ENCODE peak calls at places on chromosomes 7 and 10, in seven cellular contexts. N, U, D, B, Y, K and H are unnamed samples.
A peak's percentile ranks its signal among the peaks of the same experiment; 100 is the strongest.

GRCh38 chr7:156780724-156781455 is 112.1 kb downstream of the LMBR1 start:
- DNase-seq in N (no peak), U (no peak), D (no peak), B (no peak), Y (no peak), K (no peak), H (no peak)

GRCh38 chr7:19116121-19117080 is 1.0 kb downstream of the TWIST1 start:
- DNase-seq in N (no peak), U (peak; percentile 64), D (peak; percentile 42), B (no peak), Y (peak; percentile 37), K (peak; percentile 58), H (no peak)

GRCh38 chr7:134022512-134022911 is 104.6 kb upstream of the LRGUK start:
- DNase-seq in N (no peak), U (peak; percentile 1), D (peak; percentile 50), B (no peak), Y (no peak), K (peak; percentile 21), H (no peak)

GRCh38 chr10:102814873-102815661 is 22.1 kb downstream of the CYP17A1 start:
- DNase-seq in N (peak; percentile 54), U (peak; percentile 68), D (no peak), B (peak; percentile 90), Y (peak; percentile 78), K (peak; percentile 72), H (no peak)

GRCh38 chr10:119859422-119860258 is 13.0 kb downstream of the MCMBP start:
- DNase-seq in N (peak; percentile 62), U (peak; percentile 69), D (peak; percentile 27), B (peak; percentile 44), Y (peak; percentile 74), K (peak; percentile 42), H (no peak)

GRCh38 chr7:72265505-72265904 is 146.6 kb downstream of the CALN1 start:
- DNase-seq in N (no peak), U (no peak), D (no peak), B (no peak), Y (no peak), K (no peak), H (no peak)

GRCh38 chr10:13450078-13450477 is 78.7 kb downstream of the BEND7 start:
- DNase-seq in N (no peak), U (peak; percentile 90), D (peak; percentile 81), B (no peak), Y (no peak), K (peak; percentile 86), H (peak; percentile 26)

GRCh38 chr7:50068026-50068425 is 25.0 kb downstream of the ZPBP start:
- DNase-seq in N (no peak), U (peak; percentile 40), D (peak; percentile 47), B (peak; percentile 12), Y (no peak), K (peak; percentile 6), H (no peak)

GRCh38 chr10:12499587-12499986 is 150.2 kb downstream of the CAMK1D start:
- DNase-seq in N (no peak), U (no peak), D (no peak), B (no peak), Y (no peak), K (no peak), H (no peak)

GRCh38 chr7:32496052-32496813 is 944 bp downstream of the AVL9 start:
- DNase-seq in N (no peak), U (peak; percentile 36), D (peak; percentile 37), B (no peak), Y (peak; percentile 53), K (no peak), H (no peak)

GRCh38 chr10:123724747-123725146 is 58.6 kb downstream of the GPR26 start:
- DNase-seq in N (no peak), U (no peak), D (no peak), B (no peak), Y (no peak), K (no peak), H (no peak)

GRCh38 chr10:79132681-79133381 is 64.1 kb downstream of the ZMIZ1 start:
- DNase-seq in N (no peak), U (no peak), D (no peak), B (no peak), Y (no peak), K (no peak), H (no peak)

GRCh38 chr10:72319416-72320254 is 35.1 kb downstream of the DNAJB12 start:
- DNase-seq in N (peak; percentile 97), U (peak; percentile 96), D (peak; percentile 99), B (peak; percentile 86), Y (peak; percentile 98), K (peak; percentile 81), H (peak; percentile 100)

GRCh38 chr10:99784025-99784730 is 1.7 kb downstream of the ABCC2 start:
- DNase-seq in N (peak; percentile 33), U (peak; percentile 91), D (peak; percentile 25), B (peak; percentile 58), Y (peak; percentile 54), K (peak; percentile 86), H (no peak)

GRCh38 chr7:44286618-44287487 is 38.5 kb downstream of the CAMK2B start:
- DNase-seq in N (no peak), U (no peak), D (no peak), B (no peak), Y (no peak), K (no peak), H (no peak)

GRCh38 chr7:122362473-122362872 is 57.9 kb upstream of the FEZF1 start:
- DNase-seq in N (no peak), U (no peak), D (no peak), B (no peak), Y (no peak), K (no peak), H (no peak)

GRCh38 chr7:128921866-128922440 is 11.4 kb upstream of the KCP start:
- DNase-seq in N (no peak), U (no peak), D (no peak), B (no peak), Y (no peak), K (no peak), H (no peak)

GRCh38 chr10:121774813-121775212 is 153.0 kb downstream of the ATE1 start:
- DNase-seq in N (no peak), U (peak; percentile 20), D (no peak), B (no peak), Y (no peak), K (peak; percentile 29), H (no peak)

GRCh38 chr10:33337335-33337854 is 2.9 kb upstream of the NRP1 start:
- DNase-seq in N (peak; percentile 29), U (peak; percentile 75), D (no peak), B (no peak), Y (no peak), K (peak; percentile 86), H (no peak)

GRCh38 chr7:25596443-25596842 is 368.2 kb upstream of the NPVF start:
- DNase-seq in N (peak; percentile 34), U (no peak), D (no peak), B (no peak), Y (no peak), K (no peak), H (no peak)

GRCh38 chr10:17237915-17238444 is 9.9 kb downstream of the VIM start:
- DNase-seq in N (no peak), U (peak; percentile 73), D (no peak), B (no peak), Y (peak; percentile 69), K (peak; percentile 59), H (no peak)

GRCh38 chr7:132216847-132217246 is 359.4 kb downstream of the PLXNA4 start:
- DNase-seq in N (no peak), U (no peak), D (no peak), B (no peak), Y (no peak), K (no peak), H (no peak)

GRCh38 chr7:152025937-152026890 is 740 bp downstream of the GALNT11 start:
- DNase-seq in N (no peak), U (peak; percentile 13), D (peak; percentile 1), B (no peak), Y (no peak), K (no peak), H (no peak)

GRCh38 chr7:159012353-159013069 is 132.2 kb downstream of the VIPR2 start:
- DNase-seq in N (peak; percentile 62), U (peak; percentile 4), D (no peak), B (no peak), Y (no peak), K (no peak), H (no peak)

GRCh38 chr7:102728-103127 is 89.6 kb upstream of the FAM20C start:
- DNase-seq in N (no peak), U (peak; percentile 39), D (no peak), B (no peak), Y (no peak), K (no peak), H (no peak)

GRCh38 chr10:130396044-130396443 is 259.9 kb downstream of the GLRX3 start:
- DNase-seq in N (no peak), U (no peak), D (no peak), B (no peak), Y (no peak), K (no peak), H (no peak)

GRCh38 chr10:130398090-130398994 is 262.2 kb downstream of the GLRX3 start:
- DNase-seq in N (no peak), U (no peak), D (no peak), B (no peak), Y (no peak), K (no peak), H (no peak)

GRCh38 chr10:130401860-130402765 is 265.9 kb downstream of the GLRX3 start:
- DNase-seq in N (no peak), U (no peak), D (no peak), B (no peak), Y (no peak), K (no peak), H (no peak)

GRCh38 chr10:130400890-130401289 is 264.7 kb downstream of the GLRX3 start:
- DNase-seq in N (no peak), U (no peak), D (no peak), B (no peak), Y (no peak), K (no peak), H (no peak)

GRCh38 chr10:130399425-130399950 is 263.3 kb downstream of the GLRX3 start:
- DNase-seq in N (no peak), U (no peak), D (no peak), B (no peak), Y (no peak), K (no peak), H (no peak)
- H3K9me3 ChIP-seq in N (no peaks in the 10 kb centered on the region), U (no peaks in the 10 kb centered on the region), D (peaks cover 32% of the 10 kb centered on the region), B (peaks cover 22% of the 10 kb centered on the region), Y (peaks cover 6% of the 10 kb centered on the region), K (no peaks in the 10 kb centered on the region), H (no peaks in the 10 kb centered on the region)

GRCh38 chr10:114181971-114182370 is 2.8 kb downstream of the TDRD1 start:
- DNase-seq in N (no peak), U (no peak), D (no peak), B (no peak), Y (peak; percentile 13), K (no peak), H (no peak)
- TF ChIP-seq EZH2 in N (no peak), U (no peak), D (no peak), B (no peak), Y (no peak), K (no peak), H (no peak)

GRCh38 chr10:11088709-11089108 is 71.0 kb downstream of the CELF2 start:
- DNase-seq in N (no peak), U (no peak), D (no peak), B (no peak), Y (no peak), K (no peak), H (no peak)
- H3K9me3 ChIP-seq in N (no peaks in the 10 kb centered on the region), U (no peaks in the 10 kb centered on the region), D (peaks cover 5% of the 10 kb centered on the region), B (peaks cover 3% of the 10 kb centered on the region), Y (no peaks in the 10 kb centered on the region), K (no peaks in the 10 kb centered on the region), H (no peaks in the 10 kb centered on the region)

DNA sequence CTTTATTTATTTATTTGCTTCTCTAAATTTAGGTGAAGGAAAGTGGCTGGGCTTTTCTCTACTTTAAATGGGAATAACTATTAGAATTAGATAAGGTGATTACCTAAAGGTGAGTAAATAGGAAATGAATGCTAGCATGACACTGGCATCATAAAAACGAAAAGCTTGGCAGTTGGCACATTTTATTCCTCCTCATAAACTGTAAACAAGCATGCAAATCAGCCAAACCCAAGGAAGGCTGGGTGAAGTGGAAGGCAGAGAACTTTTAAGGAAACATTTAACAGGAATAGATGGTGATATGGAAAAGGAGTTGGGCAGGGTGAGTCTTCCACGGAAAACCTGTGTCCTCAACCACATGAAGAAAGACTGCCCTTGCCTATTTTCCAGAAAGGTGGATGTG is 669.1 kb downstream of the KCNMA1 start:
- DNase-seq in N (no peak), U (no peak), D (no peak), B (no peak), Y (no peak), K (no peak), H (no peak)
- TF ChIP-seq EZH2 in N (no peak), U (no peak), D (no peak), B (no peak), Y (no peak), K (no peak), H (no peak)